ENCODE peak calls at places on chromosomes 6 and 20, in nine cellular contexts. One of them, this sample, is unnamed.

GRCh38 chr6:33872761-33873160 is 69.0 kb upstream of the MLN start:
- DNase-seq in effector CD4-positive, alpha-beta T cell: no peak
- DNase-seq in HEK293T: no peak
- DNase-seq in H9: no peak
- DNase-seq in osteoblast: peak
- DNase-seq in mucosa of gallbladder: no peak
- DNase-seq in D341Med: no peak
- DNase-seq in HS-27A: no peak
- DNase-seq in aorta: no peak
- DNase-seq in this sample: no peak

GRCh38 chr20:7792131-7792869 is 148.0 kb downstream of the HAO1 start:
- DNase-seq in H9: no peak
- DNase-seq in osteoblast: no peak
- DNase-seq in effector CD4-positive, alpha-beta T cell: no peak
- DNase-seq in HEK293T: no peak
- DNase-seq in D341Med: no peak
- DNase-seq in mucosa of gallbladder: no peak
- DNase-seq in aorta: no peak
- DNase-seq in HS-27A: no peak
- DNase-seq in this sample: no peak

GRCh38 chr6:78864957-78865356 is 2.4 kb upstream of the IRAK1BP1 start:
- DNase-seq in aorta: no peak
- DNase-seq in H9: no peak
- DNase-seq in HEK293T: no peak
- DNase-seq in mucosa of gallbladder: no peak
- DNase-seq in HS-27A: no peak
- DNase-seq in effector CD4-positive, alpha-beta T cell: no peak
- DNase-seq in osteoblast: peak
- DNase-seq in D341Med: no peak
- DNase-seq in this sample: no peak

GRCh38 chr6:45115696-45116095 is 212.4 kb upstream of the RUNX2 start:
- DNase-seq in mucosa of gallbladder: no peak
- DNase-seq in D341Med: no peak
- DNase-seq in HS-27A: no peak
- DNase-seq in aorta: no peak
- DNase-seq in effector CD4-positive, alpha-beta T cell: no peak
- DNase-seq in HEK293T: no peak
- DNase-seq in osteoblast: peak
- DNase-seq in H9: no peak
- DNase-seq in this sample: no peak

GRCh38 chr6:31178143-31179041 is 7.9 kb upstream of the POU5F1 start:
- DNase-seq in D341Med: no peak
- DNase-seq in aorta: peak
- DNase-seq in H9: no peak
- DNase-seq in osteoblast: no peak
- DNase-seq in mucosa of gallbladder: no peak
- DNase-seq in HEK293T: no peak
- DNase-seq in effector CD4-positive, alpha-beta T cell: no peak
- DNase-seq in HS-27A: no peak
- DNase-seq in this sample: no peak

GRCh38 chr6:87364602-87365252 is 20.1 kb downstream of the C6orf163 start:
- DNase-seq in osteoblast: no peak
- DNase-seq in aorta: no peak
- DNase-seq in D341Med: no peak
- DNase-seq in effector CD4-positive, alpha-beta T cell: no peak
- DNase-seq in mucosa of gallbladder: no peak
- DNase-seq in H9: no peak
- DNase-seq in HS-27A: no peak
- DNase-seq in HEK293T: no peak
- DNase-seq in this sample: no peak

GRCh38 chr6:35228483-35228882 is 14.7 kb downstream of the SCUBE3 start:
- DNase-seq in effector CD4-positive, alpha-beta T cell: no peak
- DNase-seq in HEK293T: no peak
- DNase-seq in H9: no peak
- DNase-seq in mucosa of gallbladder: no peak
- DNase-seq in aorta: no peak
- DNase-seq in D341Med: no peak
- DNase-seq in osteoblast: no peak
- DNase-seq in HS-27A: no peak
- DNase-seq in this sample: no peak

GRCh38 chr20:62728028-62728780 is 19.6 kb downstream of the NTSR1 start:
- DNase-seq in H9: no peak
- DNase-seq in HEK293T: no peak
- DNase-seq in mucosa of gallbladder: no peak
- DNase-seq in osteoblast: peak
- DNase-seq in D341Med: no peak
- DNase-seq in effector CD4-positive, alpha-beta T cell: no peak
- DNase-seq in HS-27A: no peak
- DNase-seq in aorta: peak
- DNase-seq in this sample: no peak

GRCh38 chr6:126056355-126057004 is 70.1 kb downstream of the TRMT11 start:
- DNase-seq in HEK293T: no peak
- DNase-seq in aorta: no peak
- DNase-seq in D341Med: no peak
- DNase-seq in osteoblast: no peak
- DNase-seq in effector CD4-positive, alpha-beta T cell: no peak
- DNase-seq in H9: no peak
- DNase-seq in mucosa of gallbladder: no peak
- DNase-seq in HS-27A: no peak
- DNase-seq in this sample: no peak

GRCh38 chr6:167702241-167702827 is 124.4 kb upstream of the AFDN start:
- DNase-seq in HS-27A: no peak
- DNase-seq in effector CD4-positive, alpha-beta T cell: no peak
- DNase-seq in HEK293T: no peak
- DNase-seq in mucosa of gallbladder: no peak
- DNase-seq in aorta: no peak
- DNase-seq in osteoblast: no peak
- DNase-seq in H9: no peak
- DNase-seq in D341Med: no peak
- DNase-seq in this sample: no peak

GRCh38 chr6:43509142-43509983 is 783 bp downstream of the LRRC73 start:
- DNase-seq in effector CD4-positive, alpha-beta T cell: no peak
- DNase-seq in HEK293T: no peak
- DNase-seq in mucosa of gallbladder: no peak
- DNase-seq in D341Med: no peak
- DNase-seq in aorta: no peak
- DNase-seq in osteoblast: no peak
- DNase-seq in H9: no peak
- DNase-seq in HS-27A: no peak
- DNase-seq in this sample: no peak

GRCh38 chr6:128208078-128208477 is 307.2 kb upstream of the THEMIS start:
- DNase-seq in HS-27A: peak
- DNase-seq in osteoblast: no peak
- DNase-seq in H9: no peak
- DNase-seq in HEK293T: no peak
- DNase-seq in aorta: no peak
- DNase-seq in effector CD4-positive, alpha-beta T cell: no peak
- DNase-seq in D341Med: no peak
- DNase-seq in mucosa of gallbladder: no peak
- DNase-seq in this sample: no peak